ENCODE peak calls at places on chromosome 7, in eight cellular contexts. M is naive thymus-derived CD4-positive, alpha-beta T cell; V is lower lobe of right lung; J is tibial nerve; D is transverse colon; C is neural progenitor cell; H is endodermal cell; S is mammary epithelial cell. N is an unnamed sample.

GRCh38 chr7:116407165-116407564 is 92.4 kb upstream of the CAV2 start:
- DNase-seq in M (no peak), V (no peak), J (no peak), D (no peak), C (no peak), H (no peak), S (no peak), N (no peak)

GRCh38 chr7:131637846-131638245 is 81.4 kb upstream of the PODXL start:
- DNase-seq in M (no peak), V (no peak), J (no peak), D (no peak), C (no peak), H (peak; percentile 84), S (no peak), N (no peak)

GRCh38 chr7:34991938-34992840 is 45.1 kb downstream of the DPY19L1 start:
- DNase-seq in M (no peak), V (no peak), J (no peak), D (peak; percentile 51), C (no peak), H (no peak), S (peak; percentile 35), N (peak; percentile 29)

GRCh38 chr7:47475880-47476227 is 106.1 kb downstream of the TNS3 start:
- DNase-seq in M (no peak), V (no peak), J (no peak), D (no peak), C (no peak), H (no peak), S (no peak), N (no peak)

GRCh38 chr7:128738570-128739047 is 550 bp upstream of the CALU start:
- DNase-seq in M (no peak), V (no peak), J (no peak), D (no peak), C (no peak), H (no peak), S (no peak), N (peak; percentile 33)

GRCh38 chr7:207418-208127 is 15.2 kb downstream of the FAM20C start:
- DNase-seq in M (no peak), V (no peak), J (no peak), D (no peak), C (peak; percentile 63), H (peak; percentile 86), S (no peak), N (no peak)

GRCh38 chr7:153470004-153470671 is 582.1 kb upstream of the DPP6 start:
- DNase-seq in M (no peak), V (no peak), J (no peak), D (no peak), C (no peak), H (no peak), S (no peak), N (no peak)

GRCh38 chr7:16484453-16485158 is 19.1 kb upstream of the SOSTDC1 start:
- DNase-seq in M (no peak), V (no peak), J (no peak), D (no peak), C (peak; percentile 31), H (peak; percentile 65), S (peak; percentile 97), N (no peak)

DNA sequence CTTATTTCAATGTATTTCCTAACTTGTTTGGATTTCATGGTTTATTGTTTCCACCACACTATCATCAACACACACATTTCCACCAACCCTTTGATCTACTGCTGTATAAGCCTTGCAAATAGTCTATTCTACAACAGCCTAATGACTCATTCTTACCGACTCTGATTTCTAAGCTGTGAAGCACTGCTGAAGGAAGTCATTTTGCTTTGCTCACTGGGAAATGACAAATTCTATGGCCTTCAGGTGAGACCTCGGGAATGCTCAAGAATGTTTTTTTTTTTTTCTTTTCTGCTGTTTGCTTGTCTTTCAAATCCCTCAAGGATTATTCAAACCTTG is 30.1 kb upstream of the INHBA start:
- DNase-seq in M (no peak), V (no peak), J (no peak), D (no peak), C (no peak), H (no peak), S (peak; percentile 39), N (no peak)
- H3K4me1 ChIP-seq in M (no peaks in the 10 kb centered on the region), V (no peaks in the 10 kb centered on the region), J (peaks cover 3% of the 10 kb centered on the region), D (no peaks in the 10 kb centered on the region), C (no peaks in the 10 kb centered on the region), H (no peaks in the 10 kb centered on the region), S (no peaks in the 10 kb centered on the region), N (no peaks in the 10 kb centered on the region)

GRCh38 chr7:105493196-105493927 is 28.7 kb downstream of the PUS7 start:
- DNase-seq in M (no peak), V (no peak), J (no peak), D (no peak), C (no peak), H (no peak), S (no peak), N (no peak)
- H3K4me1 ChIP-seq in M (no peaks in the 10 kb centered on the region), V (peaks cover 1% of the 10 kb centered on the region), J (peaks cover under 1% of the 10 kb centered on the region), D (no peaks in the 10 kb centered on the region), C (no peaks in the 10 kb centered on the region), H (peaks cover 14% of the 10 kb centered on the region), S (peaks cover 6% of the 10 kb centered on the region), N (no peaks in the 10 kb centered on the region)

GRCh38 chr7:66693331-66693730 is 47.2 kb upstream of the RABGEF1 start:
- DNase-seq in M (no peak), V (no peak), J (no peak), D (no peak), C (no peak), H (no peak), S (no peak), N (no peak)
- H3K4me1 ChIP-seq in M (no peaks in the 10 kb centered on the region), V (no peaks in the 10 kb centered on the region), J (peaks cover 30% of the 10 kb centered on the region), D (no peaks in the 10 kb centered on the region), C (peaks cover 7% of the 10 kb centered on the region), H (no peaks in the 10 kb centered on the region), S (peaks cover 8% of the 10 kb centered on the region), N (no peaks in the 10 kb centered on the region)

DNA sequence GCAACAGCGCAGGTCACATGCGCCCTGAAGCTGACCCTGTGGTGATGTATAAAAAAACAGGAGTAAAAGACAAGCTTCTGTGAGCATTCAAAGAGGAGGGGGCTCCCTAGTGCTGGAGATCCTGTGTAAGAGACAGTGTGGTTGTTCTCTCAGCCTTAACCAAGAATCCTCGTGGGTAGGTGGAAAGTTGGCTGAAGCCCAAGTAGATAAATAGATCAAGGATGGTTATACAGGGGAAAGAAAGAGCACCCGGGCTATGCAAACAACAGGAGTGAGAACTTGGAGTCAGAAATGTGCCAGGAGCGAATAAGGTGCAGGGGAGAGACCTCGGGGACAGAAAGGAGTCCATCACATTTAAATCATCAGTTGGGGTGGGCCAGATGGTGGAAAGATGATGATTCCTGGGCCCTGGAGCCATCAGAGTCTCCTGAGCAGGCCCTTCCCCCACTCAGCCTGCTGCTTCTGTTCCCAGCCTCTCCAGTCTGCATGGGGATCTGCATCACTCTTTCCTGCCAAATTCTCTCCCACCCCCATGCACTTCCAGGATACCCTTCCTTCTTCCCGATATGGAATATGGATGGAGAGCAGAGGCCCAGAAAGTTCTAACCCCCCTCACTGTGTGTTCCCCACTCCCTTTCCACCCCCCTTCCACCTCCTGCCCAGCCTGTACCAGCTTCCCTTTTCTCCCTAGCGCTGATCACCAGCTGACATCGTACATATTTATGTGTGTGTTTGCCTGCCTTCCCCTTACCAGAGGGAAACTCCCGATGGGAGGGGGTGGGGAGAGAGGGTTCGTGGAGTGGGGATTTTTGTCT is 78.1 kb upstream of the PRR15 start:
- DNase-seq in M (no peak), V (no peak), J (no peak), D (no peak), C (no peak), H (no peak), S (no peak), N (no peak)
- H3K4me1 ChIP-seq in M (no peaks in the 10 kb centered on the region), V (peaks cover 8% of the 10 kb centered on the region), J (peaks cover 32% of the 10 kb centered on the region), D (no peaks in the 10 kb centered on the region), C (peaks cover 15% of the 10 kb centered on the region), H (peaks cover 4% of the 10 kb centered on the region), S (peaks cover 14% of the 10 kb centered on the region), N (no peaks in the 10 kb centered on the region)

DNA sequence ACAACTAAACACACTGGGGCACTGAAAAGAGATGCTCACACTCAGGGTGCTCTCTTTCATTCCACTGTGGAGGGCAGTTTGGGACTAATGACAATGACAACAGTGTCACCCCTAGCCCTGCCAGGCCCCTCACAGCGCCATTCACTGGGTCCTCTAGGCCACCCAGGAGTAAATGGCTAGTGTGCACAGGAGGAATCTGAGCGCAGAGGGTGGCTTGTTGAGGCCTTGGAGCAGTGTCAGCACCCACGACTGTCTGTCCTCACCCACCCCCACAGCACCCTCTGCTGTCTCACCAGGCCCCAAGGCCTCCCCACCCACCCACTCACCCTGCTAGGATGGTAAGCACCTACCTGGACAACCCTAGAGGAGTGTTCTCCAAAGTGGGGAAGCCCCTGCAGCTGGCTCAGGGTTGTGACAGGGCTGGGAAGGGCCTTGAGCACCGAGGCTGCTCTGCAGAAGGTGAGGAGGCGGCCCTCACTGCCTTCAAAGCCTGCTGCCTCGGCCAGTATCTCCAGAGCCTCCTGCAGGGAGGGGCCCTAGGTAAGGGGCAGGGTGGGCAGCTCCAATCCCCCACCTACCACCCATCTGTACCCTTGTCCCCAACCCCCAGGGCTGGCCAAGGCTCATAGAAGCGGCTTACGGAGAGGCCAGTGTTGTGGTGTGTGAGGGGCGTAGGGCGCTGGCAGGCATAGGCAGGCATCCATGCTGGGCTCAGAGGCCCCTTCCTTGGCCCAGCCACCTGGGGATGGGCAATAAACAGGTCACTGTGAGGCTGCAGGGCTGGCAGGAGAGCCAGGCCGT is 2.9 kb downstream of the POLM start:
- DNase-seq in M (no peak), V (peak; percentile 39), J (no peak), D (no peak), C (no peak), H (no peak), S (no peak), N (no peak)
- H3K4me1 ChIP-seq in M (peaks cover 15% of the 10 kb centered on the region), V (peaks cover 22% of the 10 kb centered on the region), J (peaks cover 31% of the 10 kb centered on the region), D (no peaks in the 10 kb centered on the region), C (no peaks in the 10 kb centered on the region), H (no peaks in the 10 kb centered on the region), S (peaks cover 3% of the 10 kb centered on the region), N (peaks cover 23% of the 10 kb centered on the region)

N was measured in CD4-positive, alpha-beta memory T cell.